ENCODE peak calls at places on chromosomes 5 and 9, in four cellular contexts. V is cardiac fibroblast, B is glomerular endothelial cell, M is Peyer's patch. E is an unnamed sample.
A peak's percentile ranks its signal among the peaks of the same experiment; 100 is the strongest.

GRCh38 chr5:26432393-26432792 is 606.0 kb downstream of the CDH9 start:
- DNase-seq in V (no peak), B (no peak), M (no peak), E (no peak)

GRCh38 chr9:16925426-16925825 is 55.0 kb upstream of the BNC2 start:
- DNase-seq in V (peak; percentile 67), B (no peak), M (no peak), E (no peak)

GRCh38 chr9:107665057-107665456 is 175.5 kb upstream of the KLF4 start:
- DNase-seq in V (no peak), B (no peak), M (no peak), E (no peak)

GRCh38 chr5:146717951-146718350 is 160.6 kb downstream of the PPP2R2B start:
- DNase-seq in V (no peak), B (no peak), M (no peak), E (no peak)

GRCh38 chr9:137175345-137175961 is 3.6 kb upstream of the TMEM210 start:
- DNase-seq in V (no peak), B (no peak), M (no peak), E (no peak)

GRCh38 chr9:27033815-27034403 is 28.4 kb upstream of the LRRC19 start:
- DNase-seq in V (peak; percentile 75), B (peak; percentile 41), M (peak; percentile 45), E (peak; percentile 39)

GRCh38 chr5:42397267-42397666 is 26.0 kb upstream of the GHR start:
- DNase-seq in V (no peak), B (no peak), M (no peak), E (no peak)

GRCh38 chr5:34474573-34475021 is 181.5 kb upstream of the RAI14 start:
- DNase-seq in V (peak; percentile 81), B (no peak), M (no peak), E (no peak)

GRCh38 chr9:72292184-72292787 is 72.7 kb downstream of the ZFAND5 start:
- DNase-seq in V (peak; percentile 72), B (no peak), M (no peak), E (no peak)

GRCh38 chr5:81233080-81233634 is at the start of gene CKMT2:
- DNase-seq in V (peak; percentile 30), B (no peak), M (peak; percentile 18), E (no peak)

GRCh38 chr9:97293207-97293721 is 14.2 kb upstream of the CCDC180 start:
- DNase-seq in V (peak; percentile 57), B (peak; percentile 31), M (no peak), E (no peak)

GRCh38 chr9:87816041-87816440 is 66.6 kb upstream of the SPATA31E1 start:
- DNase-seq in V (peak; percentile 43), B (no peak), M (no peak), E (no peak)

GRCh38 chr9:2461886-2462285 is 159.7 kb upstream of the VLDLR start:
- DNase-seq in V (no peak), B (no peak), M (no peak), E (peak; percentile 88)

GRCh38 chr5:61768692-61769281 is 436.7 kb downstream of the ZSWIM6 start:
- DNase-seq in V (peak; percentile 3), B (no peak), M (no peak), E (no peak)

GRCh38 chr5:145562931-145563330 is 272.2 kb downstream of the PRELID2 start:
- DNase-seq in V (no peak), B (no peak), M (no peak), E (no peak)

GRCh38 chr9:107874591-107875374 is 385.2 kb upstream of the KLF4 start:
- DNase-seq in V (no peak), B (no peak), M (no peak), E (no peak)

GRCh38 chr5:166699616-166700015 is 1591.8 kb upstream of the WWC1 start:
- DNase-seq in V (no peak), B (no peak), M (no peak), E (peak; percentile 44)

GRCh38 chr5:141656396-141656795 is 5.2 kb upstream of the FCHSD1 start:
- DNase-seq in V (no peak), B (no peak), M (no peak), E (no peak)

GRCh38 chr5:102670224-102670836 is 84.8 kb upstream of the PAM start:
- DNase-seq in V (peak; percentile 48), B (no peak), M (no peak), E (no peak)

GRCh38 chr9:137445275-137445807 is 4.2 kb upstream of the ENTPD8 start:
- DNase-seq in V (peak; percentile 85), B (no peak), M (peak; percentile 85), E (peak; percentile 14)

GRCh38 chr5:154967419-154968024 is 26.6 kb downstream of the MRPL22 start:
- DNase-seq in V (peak; percentile 34), B (no peak), M (no peak), E (peak; percentile 45)

E was measured in SK-N-MC.